ENCODE peak calls at places on chromosomes 11 and 22, in four cellular contexts. V, Z, C and G are unnamed samples.

GRCh38 chr22:24950272-24950902 is 2.1 kb upstream of the KIAA1671 start:
- DNase-seq in V (no peak), C (no peak), Z (no peak), G (no peak)

GRCh38 chr11:104405277-104405676 is 241.3 kb upstream of the PDGFD start:
- DNase-seq in Z (no peak), V (no peak), C (no peak), G (no peak)

GRCh38 chr11:111310723-111311122 is 12.4 kb downstream of the POU2AF3 start:
- DNase-seq in V (no peak), Z (no peak), C (no peak), G (no peak)

GRCh38 chr11:57205046-57205671 is 23.4 kb downstream of the LRRC55 start:
- DNase-seq in C (no peak), V (peak; percentile 14), Z (no peak), G (peak; percentile 90)

GRCh38 chr11:77172666-77172982 is 44.6 kb downstream of the MYO7A start:
- DNase-seq in C (no peak), Z (no peak), V (no peak), G (no peak)

GRCh38 chr11:129950319-129951034 is 52.2 kb downstream of the PRDM10 start:
- DNase-seq in Z (peak; percentile 74), C (no peak), V (peak; percentile 22), G (no peak)

GRCh38 chr11:128174465-128175101 is 412.8 kb downstream of the ETS1 start:
- DNase-seq in Z (no peak), V (no peak), C (no peak), G (peak; percentile 57)

GRCh38 chr11:102521121-102521520 is 9.4 kb downstream of the MMP7 start:
- DNase-seq in Z (no peak), V (no peak), C (no peak), G (no peak)

GRCh38 chr11:112255075-112255739 is 5.5 kb downstream of the PLET1 start:
- DNase-seq in V (no peak), Z (no peak), C (no peak), G (peak; percentile 75)

GRCh38 chr11:134760957-134761356 is 348.9 kb upstream of the B3GAT1 start:
- DNase-seq in C (no peak), V (no peak), Z (no peak), G (no peak)

GRCh38 chr22:29157759-29158535 is 47.7 kb upstream of the EMID1 start:
- DNase-seq in Z (no peak), C (no peak), V (no peak), G (no peak)

GRCh38 chr22:46779023-46779422 is 16.6 kb downstream of the TBC1D22A start:
- DNase-seq in V (no peak), C (no peak), Z (no peak), G (no peak)

GRCh38 chr11:4580124-4580523 is 1.4 kb upstream of the OR52I2 start:
- DNase-seq in Z (no peak), V (no peak), C (no peak), G (no peak)

GRCh38 chr11:100849914-100850235 is 162.8 kb downstream of the ARHGAP42 start:
- DNase-seq in C (no peak), V (no peak), Z (no peak), G (peak; percentile 17)

GRCh38 chr22:42719133-42719532 is 1.5 kb downstream of the A4GALT start:
- DNase-seq in C (no peak), V (no peak), Z (no peak), G (peak; percentile 44)